ENCODE peak calls at places on chromosomes 16 and 17, in four cellular contexts. K is HepG2, O is WTC11, V is K562. C is an unnamed sample.

GRCh38 chr17:49498037-49498615 is 3.0 kb downstream of the NGFR start:
- DNase-seq in K (no peak), O (no peak), V (no peak), C (no peak)

GRCh38 chr17:37493249-37494027 is 3.7 kb downstream of the DUSP14 start:
- DNase-seq in O (no peak), K (peak), V (no peak), C (no peak)

GRCh38 chr16:51306116-51306515 is 155.0 kb upstream of the SALL1 start:
- DNase-seq in K (no peak), O (no peak), V (no peak), C (no peak)

GRCh38 chr16:89645122-89645521 is 12.4 kb downstream of the CHMP1A start:
- DNase-seq in O (no peak), K (no peak), V (no peak), C (no peak)

GRCh38 chr17:63173903-63174302 is 207.9 kb downstream of the TANC2 start:
- DNase-seq in V (no peak), O (no peak), K (no peak), C (no peak)

GRCh38 chr17:62925267-62925836 is 40.7 kb upstream of the TANC2 start:
- DNase-seq in K (no peak), V (no peak), O (no peak), C (no peak)

GRCh38 chr17:78432226-78432894 is 53.9 kb downstream of the PGS1 start:
- DNase-seq in O (no peak), K (no peak), V (no peak), C (no peak)

GRCh38 chr16:79525132-79525531 is 75.4 kb downstream of the MAF start:
- DNase-seq in V (no peak), K (no peak), O (no peak), C (no peak)

GRCh38 chr16:75566889-75567255 is 693 bp downstream of the GABARAPL2 start:
- DNase-seq in O (peak), K (no peak), V (peak), C (peak)

GRCh38 chr17:74037320-74037719 is 166.2 kb upstream of the RPL38 start:
- DNase-seq in V (peak), K (no peak), O (no peak), C (no peak)
- TF ChIP-seq ELF4 in V (no peak), K (no peak), O (no peak), C (no peak)

DNA sequence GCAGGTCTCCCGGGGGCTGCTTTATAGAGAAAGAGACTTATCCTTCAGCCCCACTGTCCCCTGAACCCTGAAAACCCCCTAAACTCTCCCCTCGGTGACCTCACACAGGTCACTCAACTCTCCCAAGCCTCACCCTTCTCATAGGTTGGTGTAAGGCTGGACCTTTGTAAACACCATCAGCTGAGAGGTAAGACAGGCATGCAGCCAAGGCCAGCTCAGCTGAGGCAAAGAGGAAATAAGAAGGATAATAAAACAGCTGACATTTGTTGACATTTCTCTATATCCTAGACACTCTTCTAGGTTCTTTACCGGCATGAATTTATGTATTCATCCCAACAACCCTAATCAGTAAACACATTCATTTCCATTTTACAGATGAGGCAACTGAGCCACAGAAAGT is 134.3 kb downstream of the CCT6B start:
- DNase-seq in O (no peak), K (no peak), V (no peak), C (no peak)
- TF ChIP-seq ELF4 in O (no peak), K (no peak), V (no peak), C (no peak)

GRCh38 chr17:73261952-73262675 is 434 bp upstream of the CPSF4L start:
- DNase-seq in K (peak), O (no peak), V (no peak), C (no peak)
- TF ChIP-seq ELF4 in K (peak), O (no peak), V (no peak), C (no peak)

DNA sequence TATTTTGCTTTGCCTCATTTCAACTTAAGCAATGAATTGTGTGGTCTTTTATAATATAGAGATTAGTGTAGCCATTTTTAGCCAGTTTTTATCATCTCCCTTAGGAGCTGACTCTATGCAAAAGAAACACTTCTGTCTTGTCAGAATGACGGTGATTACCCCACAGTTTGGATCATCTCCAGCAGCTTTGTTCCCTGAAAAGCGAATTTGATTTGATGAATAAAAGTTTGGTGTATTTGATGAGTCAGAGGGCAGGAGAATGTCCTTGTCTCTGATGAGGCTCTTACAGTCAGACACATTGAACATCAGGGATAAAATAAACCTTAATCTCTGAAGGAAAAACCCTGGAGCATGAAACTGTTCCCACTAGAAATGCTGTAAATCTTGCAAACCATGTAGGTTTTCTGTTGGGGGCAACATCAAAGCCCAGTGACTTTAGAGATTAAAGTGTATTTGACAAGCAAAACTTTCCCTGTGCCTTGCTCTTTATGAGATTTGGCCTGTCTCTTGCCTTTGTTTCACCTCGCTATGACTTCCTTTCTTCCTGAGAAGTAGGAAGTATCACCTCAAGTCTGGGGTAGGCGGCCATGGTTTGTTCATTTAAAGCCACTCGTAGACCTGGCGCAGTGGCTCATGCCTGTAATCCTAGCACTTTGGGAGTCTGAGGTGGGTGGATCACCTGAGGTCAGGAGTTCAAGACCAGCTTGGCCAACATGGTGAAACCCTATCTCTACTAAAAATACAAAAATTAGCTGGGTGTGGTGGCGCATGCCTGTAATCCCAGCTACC is 209.3 kb downstream of the FTO start:
- DNase-seq in V (no peak), O (no peak), K (no peak), C (no peak)
- TF ChIP-seq ELF4 in V (no peak), O (no peak), K (no peak), C (no peak)

GRCh38 chr16:84911490-84912216 is 91.9 kb downstream of the CRISPLD2 start:
- DNase-seq in O (no peak), K (no peak), V (no peak), C (no peak)

GRCh38 chr16:84914273-84914672 is 94.5 kb downstream of the CRISPLD2 start:
- DNase-seq in O (no peak), K (no peak), V (no peak), C (no peak)

GRCh38 chr16:84916850-84917249 is 94.5 kb downstream of the ZDHHC7 start:
- DNase-seq in K (no peak), O (no peak), V (no peak), C (no peak)

GRCh38 chr16:84916156-84916555 is 95.2 kb downstream of the ZDHHC7 start:
- DNase-seq in K (no peak), O (no peak), V (no peak), C (no peak)

DNA sequence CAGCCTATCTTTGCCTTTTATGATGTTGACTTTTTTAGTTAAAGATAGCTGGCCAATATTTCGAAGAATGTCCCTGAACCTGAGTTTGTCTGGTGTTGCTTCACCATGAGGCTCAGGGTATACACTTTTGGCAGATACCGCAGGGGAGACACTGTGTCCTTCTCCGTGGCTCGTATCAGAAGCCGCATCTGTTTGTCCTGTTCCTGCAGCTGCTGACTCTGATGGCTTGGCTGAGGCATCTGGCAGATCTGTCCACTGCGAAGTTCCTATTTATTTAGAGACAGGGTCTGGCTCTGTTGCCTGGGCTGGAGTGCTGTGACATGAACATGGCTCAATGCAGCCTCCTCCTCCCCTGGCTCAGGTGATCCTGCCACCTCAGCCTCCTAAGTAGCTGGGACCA is 93.5 kb downstream of the CRISPLD2 start:
- DNase-seq in K (no peak), O (no peak), V (no peak), C (no peak)
- TF ChIP-seq ELF4 in K (no peak), O (no peak), V (no peak), C (no peak)

C was measured in HEK293T.